ENCODE peak calls at places on chromosomes 5 and 9, in five cellular contexts. J is left ventricle myocardium inferior, S is GM12878, C is upper lobe of left lung, L is stomach. R is an unnamed sample.

GRCh38 chr5:134133995-134134541 is 19.6 kb downstream of the TCF7 start:
- DNase-seq in J (peak; percentile 12), S (no peak), C (peak; percentile 19), L (peak; percentile 17), R (peak; percentile 4)

GRCh38 chr9:101486693-101487442 is 46.8 kb upstream of the RNF20 start:
- DNase-seq in J (peak; percentile 46), S (no peak), C (peak; percentile 24), L (peak; percentile 70), R (no peak)

GRCh38 chr9:99059074-99059894 is 45.6 kb upstream of the TGFBR1 start:
- DNase-seq in J (peak; percentile 42), S (peak; percentile 40), C (peak; percentile 69), L (no peak), R (no peak)

GRCh38 chr5:71483355-71483754 is 27.9 kb downstream of the BDP1 start:
- DNase-seq in J (no peak), S (no peak), C (no peak), L (no peak), R (no peak)

GRCh38 chr5:33235304-33235703 is 205.5 kb upstream of the TARS1 start:
- DNase-seq in J (no peak), S (no peak), C (no peak), L (no peak), R (no peak)

GRCh38 chr5:39716532-39716971 is 291.8 kb upstream of the DAB2 start:
- DNase-seq in J (no peak), S (no peak), C (peak; percentile 26), L (peak; percentile 58), R (no peak)

GRCh38 chr5:29162297-29162696 is 2031.2 kb upstream of the CDH6 start:
- DNase-seq in J (no peak), S (no peak), C (no peak), L (no peak), R (no peak)

GRCh38 chr5:143398451-143399237 is 4.8 kb downstream of the NR3C1 start:
- DNase-seq in J (no peak), S (no peak), C (no peak), L (no peak), R (no peak)

GRCh38 chr9:3576358-3576757 is 50.6 kb upstream of the RFX3 start:
- DNase-seq in J (peak; percentile 18), S (no peak), C (peak; percentile 40), L (no peak), R (peak; percentile 13)

GRCh38 chr5:41896230-41896629 is 7.9 kb upstream of the RIMOC1 start:
- DNase-seq in J (no peak), S (no peak), C (no peak), L (no peak), R (no peak)

GRCh38 chr9:121386442-121387175 is 16.6 kb upstream of the STOM start:
- DNase-seq in J (no peak), S (no peak), C (no peak), L (no peak), R (no peak)

GRCh38 chr9:36867672-36868471 is 166.2 kb downstream of the PAX5 start:
- DNase-seq in J (no peak), S (no peak), C (no peak), L (peak; percentile 90), R (no peak)

GRCh38 chr9:109880276-109881169 is 100.5 kb downstream of the PALM2AKAP2 start:
- DNase-seq in J (no peak), S (no peak), C (no peak), L (no peak), R (no peak)

GRCh38 chr9:136052991-136053756 is 41.9 kb downstream of the NACC2 start:
- DNase-seq in J (no peak), S (no peak), C (no peak), L (no peak), R (no peak)

GRCh38 chr5:137278476-137278875 is 220.7 kb downstream of the SPOCK1 start:
- DNase-seq in J (no peak), S (no peak), C (no peak), L (no peak), R (no peak)

DNA sequence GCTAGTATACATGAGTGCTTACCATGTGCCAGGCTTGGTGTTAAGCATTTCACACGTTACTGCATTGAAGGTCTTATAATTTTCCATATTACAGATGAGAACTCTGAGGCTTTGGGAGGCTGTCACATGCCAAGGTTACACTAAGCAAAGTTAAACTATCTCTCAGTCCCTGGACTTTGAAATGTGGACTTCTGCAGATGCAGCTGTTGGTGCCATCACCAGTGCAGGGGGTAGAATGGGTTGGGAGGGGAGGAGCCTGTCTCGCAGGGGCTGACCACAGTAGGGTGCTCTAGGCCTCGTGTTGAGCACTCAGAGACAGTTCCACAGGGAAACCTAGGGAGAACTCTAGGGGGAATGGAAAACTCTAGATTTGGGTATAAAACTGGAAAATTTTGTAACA is 220.9 kb downstream of the MAPKAP1 start:
- DNase-seq in J (no peak), S (no peak), C (no peak), L (no peak), R (no peak)
- H3K27ac ChIP-seq in J (peak overlapping the region; percentile 86), S (no peak overlapping the region), C (no peak overlapping the region), L (peak overlapping the region; percentile 73), R (no peak overlapping the region)

GRCh38 chr5:151793358-151793757 is 21.6 kb downstream of the G3BP1 start:
- DNase-seq in J (no peak), S (no peak), C (no peak), L (no peak), R (no peak)

GRCh38 chr5:151784141-151784540 is 12.4 kb downstream of the G3BP1 start:
- DNase-seq in J (no peak), S (no peak), C (no peak), L (no peak), R (no peak)

GRCh38 chr5:151786468-151786867 is 14.7 kb downstream of the G3BP1 start:
- DNase-seq in J (no peak), S (no peak), C (no peak), L (no peak), R (no peak)

GRCh38 chr5:151787817-151788216 is 16.1 kb downstream of the G3BP1 start:
- DNase-seq in J (no peak), S (no peak), C (no peak), L (no peak), R (no peak)
- H3K36me3 ChIP-seq in J (peaks cover 58% of the 10 kb centered on the region), S (peaks cover 17% of the 10 kb centered on the region), C (peaks cover 25% of the 10 kb centered on the region), L (peaks cover 64% of the 10 kb centered on the region), R (no peaks in the 10 kb centered on the region)

DNA sequence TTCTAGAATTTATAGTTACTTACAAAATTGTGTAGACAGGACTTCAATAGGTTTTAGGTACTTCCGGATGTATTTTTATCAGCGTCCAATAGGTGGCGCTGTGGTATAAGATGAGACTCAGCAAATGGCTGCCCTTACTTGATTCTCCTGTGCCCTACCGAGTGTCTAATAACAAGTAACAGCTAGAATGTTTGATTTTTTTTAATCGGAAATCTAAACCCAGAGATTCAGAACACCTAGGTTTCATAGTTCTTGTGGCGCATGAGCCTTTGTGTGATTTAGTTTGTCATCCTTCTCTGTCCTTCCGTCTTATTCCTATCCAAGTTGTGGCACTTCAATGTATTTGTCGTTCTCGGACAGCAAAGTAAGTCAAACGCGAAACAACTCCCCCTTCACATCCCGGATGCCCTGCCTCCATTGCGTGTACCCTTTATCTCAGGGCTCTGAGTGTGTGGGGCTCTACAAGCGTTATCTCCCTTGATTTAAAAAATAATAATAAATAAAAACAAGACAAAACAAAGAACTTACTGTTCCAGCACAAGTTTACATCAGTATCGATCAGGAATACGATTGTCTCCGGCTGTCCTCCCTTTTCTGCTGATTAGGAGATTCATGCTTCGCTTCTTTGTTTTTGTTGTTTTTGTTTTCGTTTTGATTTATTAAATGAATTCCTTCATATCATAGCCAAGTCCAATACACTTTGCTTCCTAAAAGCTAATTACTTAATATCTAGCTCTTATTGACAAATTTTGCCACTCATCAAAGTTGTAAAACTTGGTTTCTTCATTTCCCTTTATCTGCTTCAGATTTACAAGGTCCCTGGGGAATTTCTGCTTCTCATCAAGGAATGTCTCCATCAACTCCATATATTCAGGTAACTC is 50.7 kb upstream of the SLC30A5 start:
- DNase-seq in J (peak; percentile 24), S (peak; percentile 92), C (peak; percentile 76), L (peak; percentile 77), R (peak; percentile 82)
- H3K27ac ChIP-seq in J (peak overlapping the region; percentile 86), S (peak overlapping the region; percentile 68), C (peak overlapping the region; percentile 52), L (peak overlapping the region; percentile 80), R (peak overlapping the region; percentile 79)

GRCh38 chr9:130872912-130873503 is 23.6 kb downstream of the QRFP start:
- DNase-seq in J (peak; percentile 70), S (no peak), C (no peak), L (peak; percentile 89), R (no peak)

GRCh38 chr9:130872511-130872910 is 24.1 kb downstream of the QRFP start:
- DNase-seq in J (no peak), S (no peak), C (no peak), L (no peak), R (no peak)

GRCh38 chr9:130870491-130871381 is 25.9 kb downstream of the QRFP start:
- DNase-seq in J (no peak), S (peak; percentile 62), C (no peak), L (no peak), R (no peak)

GRCh38 chr9:130871395-130872057 is 25.1 kb downstream of the QRFP start:
- DNase-seq in J (no peak), S (no peak), C (no peak), L (no peak), R (no peak)

GRCh38 chr9:130872058-130872453 is 24.6 kb downstream of the QRFP start:
- DNase-seq in J (no peak), S (no peak), C (no peak), L (no peak), R (no peak)
- H3K36me3 ChIP-seq in J (peaks cover 58% of the 10 kb centered on the region), S (peaks cover 18% of the 10 kb centered on the region), C (peaks cover 41% of the 10 kb centered on the region), L (peaks cover 80% of the 10 kb centered on the region), R (peaks cover 15% of the 10 kb centered on the region)

GRCh38 chr5:111997308-111998159 is 240.5 kb upstream of the NREP start:
- DNase-seq in J (no peak), S (no peak), C (peak; percentile 26), L (no peak), R (no peak)
- H3K27ac ChIP-seq in J (no peak overlapping the region), S (no peak overlapping the region), C (no peak overlapping the region), L (no peak overlapping the region), R (no peak overlapping the region)

GRCh38 chr9:92265159-92265558 is 28.3 kb downstream of the IARS1 start:
- DNase-seq in J (no peak), S (no peak), C (no peak), L (no peak), R (no peak)
- H3K36me3 ChIP-seq in J (peaks cover 100% of the 10 kb centered on the region), S (peaks cover 28% of the 10 kb centered on the region), C (peaks cover 84% of the 10 kb centered on the region), L (peaks cover 100% of the 10 kb centered on the region), R (peaks cover 5% of the 10 kb centered on the region)

DNA sequence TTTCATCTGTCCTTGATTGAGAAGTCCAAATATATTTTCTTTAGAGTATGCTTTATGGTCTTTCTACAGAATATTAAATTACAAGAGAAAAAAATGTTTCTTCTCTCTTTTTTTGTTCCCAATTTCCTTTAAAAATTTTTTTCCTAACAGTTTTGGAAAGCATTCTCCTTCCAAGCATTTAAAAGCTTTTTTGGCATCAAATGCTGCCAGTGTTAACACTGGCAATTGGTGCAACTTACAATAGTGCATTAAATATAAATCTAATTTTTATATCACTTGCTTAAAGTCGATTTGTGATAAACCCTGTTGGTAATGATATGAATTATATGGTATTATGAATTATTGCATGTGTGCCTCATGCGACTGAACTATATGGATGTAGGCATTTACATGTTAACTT is 165.9 kb upstream of the ELL2 start:
- DNase-seq in J (no peak), S (no peak), C (no peak), L (no peak), R (no peak)
- H3K27ac ChIP-seq in J (no peak overlapping the region), S (no peak overlapping the region), C (no peak overlapping the region), L (peak overlapping the region; percentile 24), R (no peak overlapping the region)

DNA sequence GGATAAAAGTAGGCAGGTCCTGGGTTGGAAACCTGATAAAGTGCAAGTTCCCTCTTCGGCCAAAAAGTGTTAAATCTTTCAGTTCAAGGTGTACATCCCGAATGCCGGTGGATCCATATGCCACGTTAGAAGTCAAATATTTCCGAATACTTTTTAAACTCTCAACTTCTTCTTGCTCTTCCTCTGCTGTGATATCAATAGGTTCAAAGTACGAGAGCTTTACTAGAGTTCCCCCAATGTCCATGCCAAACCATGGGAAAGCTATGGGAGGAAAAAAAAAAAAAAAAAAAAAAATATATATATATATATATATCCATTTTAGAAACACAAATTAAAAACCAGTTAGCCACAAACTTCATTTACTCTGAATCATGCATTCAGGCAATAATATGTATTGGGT is 10.4 kb downstream of the PANK3 start:
- DNase-seq in J (no peak), S (no peak), C (no peak), L (no peak), R (no peak)
- H3K36me3 ChIP-seq in J (peaks cover 41% of the 10 kb centered on the region), S (no peaks in the 10 kb centered on the region), C (peaks cover 2% of the 10 kb centered on the region), L (peaks cover 48% of the 10 kb centered on the region), R (peaks cover 24% of the 10 kb centered on the region)